ENCODE peak calls at places on chromosome 11, in four cellular contexts. M is D721Med, V is midbrain, B is NCI-H1417. O is an unnamed sample.

GRCh38 chr11:70528794-70529580 is 130.7 kb downstream of the CTTN start:
- DNase-seq in M (no peak), V (no peak), B (no peak), O (no peak)

GRCh38 chr11:114972105-114972504 is 293.8 kb downstream of the NXPE2 start:
- DNase-seq in M (no peak), V (no peak), B (no peak), O (no peak)

GRCh38 chr11:57597461-57597892 is at the start of gene SERPING1:
- DNase-seq in M (no peak), V (no peak), B (no peak), O (peak; percentile 70)

GRCh38 chr11:112302226-112302868 is 41.7 kb upstream of the PLET1 start:
- DNase-seq in M (no peak), V (peak; percentile 28), B (peak; percentile 21), O (no peak)

GRCh38 chr11:61057615-61058014 is 44.7 kb upstream of the CD5 start:
- DNase-seq in M (no peak), V (no peak), B (no peak), O (no peak)

GRCh38 chr11:27699926-27700350 is 317 bp downstream of the BDNF start:
- DNase-seq in M (no peak), V (no peak), B (peak; percentile 51), O (no peak)

GRCh38 chr11:23423119-23423518 is 562.8 kb upstream of the CCDC179 start:
- DNase-seq in M (no peak), V (no peak), B (no peak), O (no peak)

GRCh38 chr11:97615541-97615940 is 1225.7 kb downstream of the JRKL start:
- DNase-seq in M (no peak), V (no peak), B (no peak), O (no peak)

GRCh38 chr11:72238040-72238450 is 5.9 kb downstream of the PHOX2A start:
- DNase-seq in M (no peak), V (peak; percentile 20), B (peak; percentile 79), O (no peak)

GRCh38 chr11:9664276-9665171 is 647 bp downstream of the SWAP70 start:
- DNase-seq in M (no peak), V (no peak), B (peak; percentile 72), O (peak; percentile 31)

GRCh38 chr11:104254347-104254746 is 90.4 kb upstream of the PDGFD start:
- DNase-seq in M (no peak), V (no peak), B (peak; percentile 17), O (no peak)

GRCh38 chr11:112174789-112175595 is at the start of gene BCO2:
- DNase-seq in M (no peak), V (peak; percentile 85), B (peak; percentile 75), O (peak; percentile 73)

GRCh38 chr11:102837151-102837550 is 6.3 kb downstream of the MMP3 start:
- DNase-seq in M (no peak), V (no peak), B (no peak), O (no peak)

GRCh38 chr11:47187723-47188122 is 1.5 kb upstream of the PACSIN3 start:
- DNase-seq in M (no peak), V (no peak), B (no peak), O (no peak)

GRCh38 chr11:16169541-16169940 is 186.8 kb downstream of the SOX6 start:
- DNase-seq in M (no peak), V (no peak), B (no peak), O (no peak)

GRCh38 chr11:26527685-26528084 is 44.4 kb downstream of the MUC15 start:
- DNase-seq in M (no peak), V (no peak), B (no peak), O (no peak)

GRCh38 chr11:64120951-64121569 is 44.9 kb downstream of the MACROD1 start:
- DNase-seq in M (no peak), V (no peak), B (no peak), O (peak; percentile 49)

GRCh38 chr11:119093951-119094815 is 7.5 kb downstream of the DPAGT1 start:
- DNase-seq in M (no peak), V (peak; percentile 16), B (peak; percentile 64), O (no peak)

GRCh38 chr11:92383430-92383829 is 158.8 kb downstream of the FAT3 start:
- DNase-seq in M (no peak), V (no peak), B (no peak), O (no peak)

GRCh38 chr11:44305643-44306468 is 4.1 kb downstream of the ALX4 start:
- DNase-seq in M (no peak), V (no peak), B (no peak), O (no peak)

GRCh38 chr11:13705710-13706109 is 37.2 kb downstream of the FAR1 start:
- DNase-seq in M (no peak), V (no peak), B (no peak), O (no peak)

GRCh38 chr11:61061081-61061826 is 41.0 kb upstream of the CD5 start:
- DNase-seq in M (no peak), V (no peak), B (no peak), O (peak; percentile 23)

GRCh38 chr11:120546312-120547205 is 35.0 kb downstream of the GRIK4 start:
- DNase-seq in M (no peak), V (no peak), B (no peak), O (peak; percentile 68)

GRCh38 chr11:20055312-20055711 is 105.0 kb downstream of the DBX1 start:
- DNase-seq in M (no peak), V (no peak), B (no peak), O (no peak)

GRCh38 chr11:26696330-26696729 is 25.5 kb downstream of the SLC5A12 start:
- DNase-seq in M (no peak), V (no peak), B (peak; percentile 35), O (no peak)

GRCh38 chr11:125192717-125193116 is 28.2 kb downstream of the PKNOX2 start:
- DNase-seq in M (no peak), V (no peak), B (no peak), O (no peak)

GRCh38 chr11:64562723-64563351 is 28.2 kb upstream of the SLC22A12 start:
- DNase-seq in M (no peak), V (no peak), B (no peak), O (no peak)

O was measured in breast epithelium.